ENCODE peak calls at places on chromosomes 2 and 18, in eight cellular contexts. One of them, this sample, is unnamed.

GRCh38 chr2:30268296-30268871 is 37.0 kb downstream of the LBH start:
- DNase-seq in lung: no peak
- DNase-seq in iPS DF 6.9: no peak
- DNase-seq in activated CD4-positive, alpha-beta T cell treated with anti-CD3 and anti-CD28 coated beads, Interleukin-2, amount 50 U/mL, for 1 hour: no peak
- DNase-seq in left lobe of liver: no peak
- DNase-seq in T-helper 1 cell: no peak
- DNase-seq in endothelial cell of umbilical vein: no peak
- DNase-seq in AG09319: no peak
- DNase-seq in this sample: no peak

GRCh38 chr2:71613566-71613952 is 160.2 kb downstream of the DYSF start:
- DNase-seq in T-helper 1 cell: no peak
- DNase-seq in activated CD4-positive, alpha-beta T cell treated with anti-CD3 and anti-CD28 coated beads, Interleukin-2, amount 50 U/mL, for 1 hour: no peak
- DNase-seq in left lobe of liver: no peak
- DNase-seq in AG09319: no peak
- DNase-seq in lung: no peak
- DNase-seq in endothelial cell of umbilical vein: no peak
- DNase-seq in iPS DF 6.9: no peak
- DNase-seq in this sample: no peak

GRCh38 chr18:67733094-67733493 is 216.6 kb upstream of the DSEL start:
- DNase-seq in T-helper 1 cell: no peak
- DNase-seq in AG09319: peak; percentile 5
- DNase-seq in endothelial cell of umbilical vein: no peak
- DNase-seq in activated CD4-positive, alpha-beta T cell treated with anti-CD3 and anti-CD28 coated beads, Interleukin-2, amount 50 U/mL, for 1 hour: no peak
- DNase-seq in iPS DF 6.9: no peak
- DNase-seq in lung: no peak
- DNase-seq in left lobe of liver: no peak
- DNase-seq in this sample: no peak

GRCh38 chr2:48529189-48529588 is 765 bp upstream of the STON1 start:
- DNase-seq in endothelial cell of umbilical vein: no peak
- DNase-seq in left lobe of liver: no peak
- DNase-seq in iPS DF 6.9: no peak
- DNase-seq in AG09319: no peak
- DNase-seq in lung: no peak
- DNase-seq in T-helper 1 cell: no peak
- DNase-seq in activated CD4-positive, alpha-beta T cell treated with anti-CD3 and anti-CD28 coated beads, Interleukin-2, amount 50 U/mL, for 1 hour: no peak
- DNase-seq in this sample: peak; percentile 21

GRCh38 chr18:75064513-75064905 is 144.4 kb downstream of the PTGR3 start:
- DNase-seq in activated CD4-positive, alpha-beta T cell treated with anti-CD3 and anti-CD28 coated beads, Interleukin-2, amount 50 U/mL, for 1 hour: no peak
- DNase-seq in endothelial cell of umbilical vein: no peak
- DNase-seq in iPS DF 6.9: no peak
- DNase-seq in lung: no peak
- DNase-seq in T-helper 1 cell: no peak
- DNase-seq in AG09319: no peak
- DNase-seq in left lobe of liver: no peak
- DNase-seq in this sample: no peak

GRCh38 chr2:98234763-98235162 is 111.5 kb upstream of the CNGA3 start:
- DNase-seq in activated CD4-positive, alpha-beta T cell treated with anti-CD3 and anti-CD28 coated beads, Interleukin-2, amount 50 U/mL, for 1 hour: no peak
- DNase-seq in T-helper 1 cell: no peak
- DNase-seq in left lobe of liver: no peak
- DNase-seq in AG09319: no peak
- DNase-seq in iPS DF 6.9: no peak
- DNase-seq in endothelial cell of umbilical vein: no peak
- DNase-seq in lung: no peak
- DNase-seq in this sample: no peak

GRCh38 chr18:43314931-43315330 is 37.6 kb upstream of the SYT4 start:
- DNase-seq in T-helper 1 cell: no peak
- DNase-seq in AG09319: no peak
- DNase-seq in left lobe of liver: no peak
- DNase-seq in iPS DF 6.9: no peak
- DNase-seq in endothelial cell of umbilical vein: no peak
- DNase-seq in activated CD4-positive, alpha-beta T cell treated with anti-CD3 and anti-CD28 coated beads, Interleukin-2, amount 50 U/mL, for 1 hour: no peak
- DNase-seq in lung: no peak
- DNase-seq in this sample: no peak

GRCh38 chr2:84856785-84857184 is 24.1 kb downstream of the TRABD2A start:
- DNase-seq in iPS DF 6.9: no peak
- DNase-seq in left lobe of liver: no peak
- DNase-seq in endothelial cell of umbilical vein: no peak
- DNase-seq in T-helper 1 cell: no peak
- DNase-seq in AG09319: no peak
- DNase-seq in activated CD4-positive, alpha-beta T cell treated with anti-CD3 and anti-CD28 coated beads, Interleukin-2, amount 50 U/mL, for 1 hour: no peak
- DNase-seq in lung: no peak
- DNase-seq in this sample: no peak

GRCh38 chr2:158509928-158510797 is 53.4 kb downstream of the PKP4 start:
- DNase-seq in iPS DF 6.9: no peak
- DNase-seq in T-helper 1 cell: no peak
- DNase-seq in endothelial cell of umbilical vein: peak; percentile 47
- DNase-seq in lung: no peak
- DNase-seq in AG09319: peak; percentile 35
- DNase-seq in left lobe of liver: no peak
- DNase-seq in activated CD4-positive, alpha-beta T cell treated with anti-CD3 and anti-CD28 coated beads, Interleukin-2, amount 50 U/mL, for 1 hour: no peak
- DNase-seq in this sample: no peak

GRCh38 chr2:216142540-216142939 is 33.4 kb downstream of the XRCC5 start:
- DNase-seq in activated CD4-positive, alpha-beta T cell treated with anti-CD3 and anti-CD28 coated beads, Interleukin-2, amount 50 U/mL, for 1 hour: no peak
- DNase-seq in lung: no peak
- DNase-seq in iPS DF 6.9: no peak
- DNase-seq in AG09319: peak; percentile 24
- DNase-seq in left lobe of liver: no peak
- DNase-seq in endothelial cell of umbilical vein: no peak
- DNase-seq in T-helper 1 cell: no peak
- DNase-seq in this sample: peak; percentile 76

GRCh38 chr2:114076961-114077360 is 187.1 kb downstream of the ACTR3 start:
- DNase-seq in endothelial cell of umbilical vein: no peak
- DNase-seq in lung: no peak
- DNase-seq in iPS DF 6.9: no peak
- DNase-seq in AG09319: no peak
- DNase-seq in left lobe of liver: no peak
- DNase-seq in T-helper 1 cell: no peak
- DNase-seq in activated CD4-positive, alpha-beta T cell treated with anti-CD3 and anti-CD28 coated beads, Interleukin-2, amount 50 U/mL, for 1 hour: no peak
- DNase-seq in this sample: no peak

GRCh38 chr2:174835797-174836255 is 71.6 kb upstream of the CHRNA1 start:
- DNase-seq in AG09319: peak; percentile 70
- DNase-seq in T-helper 1 cell: no peak
- DNase-seq in left lobe of liver: no peak
- DNase-seq in lung: no peak
- DNase-seq in activated CD4-positive, alpha-beta T cell treated with anti-CD3 and anti-CD28 coated beads, Interleukin-2, amount 50 U/mL, for 1 hour: no peak
- DNase-seq in iPS DF 6.9: no peak
- DNase-seq in endothelial cell of umbilical vein: no peak
- DNase-seq in this sample: peak; percentile 17

GRCh38 chr2:36731941-36732700 is 35.6 kb downstream of the VIT start:
- DNase-seq in T-helper 1 cell: no peak
- DNase-seq in activated CD4-positive, alpha-beta T cell treated with anti-CD3 and anti-CD28 coated beads, Interleukin-2, amount 50 U/mL, for 1 hour: no peak
- DNase-seq in iPS DF 6.9: no peak
- DNase-seq in left lobe of liver: no peak
- DNase-seq in lung: no peak
- DNase-seq in endothelial cell of umbilical vein: peak; percentile 22
- DNase-seq in AG09319: peak; percentile 99
- DNase-seq in this sample: no peak

GRCh38 chr2:191318729-191319078 is 73.5 kb downstream of the MYO1B start:
- DNase-seq in endothelial cell of umbilical vein: no peak
- DNase-seq in activated CD4-positive, alpha-beta T cell treated with anti-CD3 and anti-CD28 coated beads, Interleukin-2, amount 50 U/mL, for 1 hour: no peak
- DNase-seq in lung: no peak
- DNase-seq in AG09319: no peak
- DNase-seq in T-helper 1 cell: no peak
- DNase-seq in iPS DF 6.9: no peak
- DNase-seq in left lobe of liver: no peak
- DNase-seq in this sample: no peak